ENCODE peak calls at places on chromosomes 6 and 20, in five cellular contexts. S is IMR-90, F is thyroid gland, I is HepG2, A is Peyer's patch. K is an unnamed sample. For H3K4me1, the result is how much of the 10 kb centered on the place peaks cover.

GRCh38 chr6:108594640-108595039 is 33.9 kb downstream of the FOXO3 start:
- DNase-seq in S (no peak), F (peak), I (no peak), A (no peak), K (no peak)

GRCh38 chr20:57723816-57724215 is 14.0 kb upstream of the PMEPA1 start:
- DNase-seq in S (no peak), F (no peak), I (no peak), A (no peak), K (no peak)

GRCh38 chr6:35357671-35358070 is 15.3 kb downstream of the PPARD start:
- DNase-seq in S (no peak), F (no peak), I (no peak), A (peak), K (no peak)

GRCh38 chr20:4591975-4592315 is 129.8 kb upstream of the PRND start:
- DNase-seq in S (no peak), F (no peak), I (no peak), A (no peak), K (no peak)

GRCh38 chr6:49551126-49551865 is 828 bp downstream of the C6orf141 start:
- DNase-seq in S (no peak), F (peak), I (no peak), A (peak), K (no peak)

GRCh38 chr6:118501099-118501498 is 47.0 kb upstream of the PLN start:
- DNase-seq in S (no peak), F (no peak), I (no peak), A (no peak), K (no peak)

GRCh38 chr6:19838442-19839236 is 1.5 kb downstream of the ID4 start:
- DNase-seq in S (peak), F (peak), I (peak), A (peak), K (no peak)

GRCh38 chr6:63677282-63677681 is 41.7 kb downstream of the PHF3 start:
- DNase-seq in S (no peak), F (no peak), I (peak), A (no peak), K (no peak)

GRCh38 chr6:122953766-122954165 is 42.3 kb upstream of the CLVS2 start:
- DNase-seq in S (no peak), F (no peak), I (no peak), A (no peak), K (no peak)

GRCh38 chr20:19806806-19807691 is 49.0 kb downstream of the RIN2 start:
- DNase-seq in S (peak), F (peak), I (no peak), A (no peak), K (no peak)

GRCh38 chr6:127775371-127775770 is 125.5 kb downstream of the THEMIS start:
- DNase-seq in S (no peak), F (no peak), I (no peak), A (no peak), K (no peak)

GRCh38 chr6:158283304-158284005 is 28.8 kb upstream of the TULP4 start:
- DNase-seq in S (peak), F (no peak), I (no peak), A (no peak), K (no peak)

GRCh38 chr6:33764036-33764435 is 17.3 kb upstream of the IP6K3 start:
- DNase-seq in S (no peak), F (no peak), I (no peak), A (no peak), K (no peak)

GRCh38 chr20:38581013-38581412 is at the start of gene ADIG:
- DNase-seq in S (no peak), F (peak), I (peak), A (no peak), K (no peak)

GRCh38 chr6:148934956-148935355 is 188.1 kb downstream of the UST start:
- DNase-seq in S (no peak), F (no peak), I (no peak), A (no peak), K (no peak)

GRCh38 chr20:58514321-58515239 is 619 bp downstream of the APCDD1L start:
- DNase-seq in S (peak), F (no peak), I (no peak), A (no peak), K (no peak)

GRCh38 chr6:15304337-15305078 is 58.6 kb downstream of the JARID2 start:
- DNase-seq in S (no peak), F (no peak), I (no peak), A (no peak), K (no peak)

GRCh38 chr6:15305496-15305895 is 59.6 kb downstream of the JARID2 start:
- DNase-seq in S (no peak), F (no peak), I (no peak), A (no peak), K (no peak)

GRCh38 chr6:15303162-15303919 is 57.5 kb downstream of the JARID2 start:
- DNase-seq in S (no peak), F (peak), I (no peak), A (no peak), K (no peak)

GRCh38 chr6:15303920-15304291 is 58.0 kb downstream of the JARID2 start:
- DNase-seq in S (no peak), F (no peak), I (no peak), A (no peak), K (no peak)

GRCh38 chr6:15305909-15306308 is 60.0 kb downstream of the JARID2 start:
- DNase-seq in S (no peak), F (peak), I (no peak), A (no peak), K (no peak)
- H3K4me1 ChIP-seq in S (under half), F (under half), I (under half), A (under half), K (under half)

GRCh38 chr6:25034477-25034876 is 98.7 kb upstream of the RIPOR2 start:
- DNase-seq in S (no peak), F (no peak), I (no peak), A (no peak), K (no peak)
- H3K4me3 ChIP-seq in S (peak), F (no peak), I (no peak), A (no peak), K (no peak)

GRCh38 chr6:5112065-5112799 is 27.1 kb downstream of the PPP1R3G start:
- DNase-seq in S (peak), F (no peak), I (no peak), A (no peak), K (no peak)

GRCh38 chr6:5116243-5116991 is 31.3 kb downstream of the PPP1R3G start:
- DNase-seq in S (peak), F (no peak), I (no peak), A (no peak), K (no peak)

GRCh38 chr6:5111626-5112025 is 26.5 kb downstream of the PPP1R3G start:
- DNase-seq in S (no peak), F (no peak), I (no peak), A (no peak), K (no peak)

GRCh38 chr6:5113096-5113495 is 28.0 kb downstream of the PPP1R3G start:
- DNase-seq in S (no peak), F (no peak), I (no peak), A (no peak), K (no peak)

DNA sequence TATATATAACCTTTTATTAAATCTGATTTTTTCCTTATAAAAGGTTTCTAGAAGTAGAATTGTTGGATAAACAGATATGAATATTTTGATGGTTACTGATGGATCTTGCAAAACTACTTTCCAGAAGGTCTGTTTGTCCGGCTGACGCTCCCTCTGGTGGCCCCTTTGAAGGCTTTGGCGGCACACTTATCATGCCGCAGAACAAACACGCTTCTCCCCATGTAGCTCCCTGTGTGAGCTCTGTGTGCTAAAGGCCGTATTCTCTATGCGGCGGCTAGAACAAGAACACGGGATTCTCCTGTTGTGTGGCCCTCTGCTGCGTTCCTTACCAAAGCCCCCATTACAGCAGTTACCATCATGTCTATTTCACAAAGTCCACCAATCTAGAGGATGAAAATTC is 30.0 kb downstream of the PPP1R3G start:
- DNase-seq in S (peak), F (peak), I (peak), A (no peak), K (no peak)
- TF ChIP-seq POLR2A in S (no peak), F (no peak), I (no peak), A (no peak), K (no peak)

DNA sequence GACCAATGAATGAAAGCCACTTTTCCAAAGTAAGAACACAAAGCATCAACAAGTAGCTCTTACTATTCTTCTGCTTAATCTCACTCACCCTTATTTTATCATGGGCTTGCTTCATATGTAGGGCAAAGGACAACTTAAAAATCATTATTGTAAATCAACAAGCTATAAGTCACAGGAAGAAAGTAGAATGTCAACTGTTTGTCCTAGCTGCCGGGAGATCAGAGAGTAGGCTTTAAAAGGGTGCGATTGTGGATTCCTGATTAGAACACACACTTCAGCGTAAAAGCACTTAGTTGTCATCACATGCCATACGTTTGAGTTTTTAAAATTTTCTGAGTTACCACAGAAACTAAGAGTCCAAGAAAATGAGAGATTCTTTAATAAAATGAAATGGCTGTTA is 44.4 kb upstream of the NHSL1 start:
- DNase-seq in S (no peak), F (no peak), I (peak), A (no peak), K (no peak)
- H3K4me1 ChIP-seq in S (under half), F (under half), I (half or more), A (under half), K (under half)

GRCh38 chr6:106360410-106360988 is at the start of gene CRYBG1:
- DNase-seq in S (no peak), F (peak), I (peak), A (peak), K (no peak)
- H3K4me3 ChIP-seq in S (peak), F (peak), I (peak), A (peak), K (peak)

GRCh38 chr6:129565331-129565730 is 144.6 kb downstream of the ARHGAP18 start:
- DNase-seq in S (no peak), F (no peak), I (no peak), A (no peak), K (no peak)

GRCh38 chr6:129567374-129567773 is 142.6 kb downstream of the ARHGAP18 start:
- DNase-seq in S (no peak), F (no peak), I (peak), A (no peak), K (no peak)

DNA sequence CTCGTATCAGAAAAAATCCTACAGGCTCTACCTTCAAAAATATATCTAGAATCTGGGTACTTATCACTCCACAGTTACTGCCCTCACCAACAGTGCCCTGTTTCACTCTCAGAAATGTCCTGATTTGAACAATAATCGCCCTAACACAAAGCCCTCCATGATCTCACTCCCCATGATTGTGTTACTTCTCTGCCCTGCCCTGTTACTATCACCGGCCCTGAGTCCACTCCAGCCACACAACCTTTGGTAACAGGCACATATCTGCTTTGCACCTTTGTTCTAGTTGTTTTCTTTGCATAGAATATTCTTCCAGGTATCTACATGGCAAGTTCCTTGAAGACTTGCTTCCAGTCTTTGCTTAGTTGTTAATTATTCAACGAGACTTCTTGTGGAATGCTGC is 142.0 kb downstream of the ARHGAP18 start:
- DNase-seq in S (no peak), F (no peak), I (no peak), A (no peak), K (no peak)
- TF ChIP-seq POLR2A in S (no peak), F (no peak), I (no peak), A (no peak), K (no peak)

GRCh38 chr6:30613251-30614043 is 3.6 kb downstream of the PPP1R10 start:
- DNase-seq in S (peak), F (no peak), I (no peak), A (no peak), K (no peak)
- H3K4me1 ChIP-seq in S (under half), F (under half), I (under half), A (under half), K (under half)

GRCh38 chr6:1388081-1388926 is 1.1 kb upstream of the FOXF2 start:
- DNase-seq in S (peak), F (no peak), I (no peak), A (no peak), K (no peak)
- H3K4me3 ChIP-seq in S (peak), F (no peak), I (no peak), A (peak), K (no peak)